ENCODE peak calls at places on chromosomes 3 and 15, in ten cellular contexts. C, K, X, A, J, R, P, Z, N and L are unnamed samples.

GRCh38 chr3:48407542-48408099 is 22.3 kb downstream of the PLXNB1 start:
- DNase-seq in C (no peak), K (no peak), X (peak; percentile 13), A (no peak), J (no peak), R (no peak), P (no peak), Z (no peak), N (no peak), L (no peak)

GRCh38 chr15:60000113-60000823 is 3.8 kb upstream of the FOXB1 start:
- DNase-seq in C (no peak), K (no peak), X (no peak), A (no peak), J (no peak), R (no peak), P (peak; percentile 61), Z (no peak), N (no peak), L (no peak)

GRCh38 chr15:44808557-44808956 is 72.2 kb downstream of the TRIM69 start:
- DNase-seq in C (no peak), K (no peak), X (no peak), A (no peak), J (no peak), R (no peak), P (no peak), Z (no peak), N (no peak), L (no peak)

GRCh38 chr3:72033709-72034428 is 248.9 kb upstream of the PROK2 start:
- DNase-seq in C (no peak), K (no peak), X (no peak), A (no peak), J (no peak), R (no peak), P (no peak), Z (no peak), N (no peak), L (no peak)

GRCh38 chr15:43105077-43105769 is 615 bp downstream of the UBR1 start:
- DNase-seq in C (peak; percentile 26), K (no peak), X (no peak), A (no peak), J (peak; percentile 44), R (peak; percentile 12), P (no peak), Z (no peak), N (no peak), L (peak; percentile 40)

GRCh38 chr15:65558336-65558735 is 28.1 kb downstream of the HACD3 start:
- DNase-seq in C (no peak), K (peak; percentile 75), X (no peak), A (no peak), J (no peak), R (no peak), P (no peak), Z (no peak), N (no peak), L (no peak)

GRCh38 chr15:51191766-51192165 is 97.1 kb upstream of the TNFAIP8L3 start:
- DNase-seq in C (no peak), K (no peak), X (no peak), A (no peak), J (no peak), R (no peak), P (no peak), Z (no peak), N (no peak), L (peak; percentile 29)

GRCh38 chr3:142602630-142603339 is 6.6 kb downstream of the PLS1 start:
- DNase-seq in C (no peak), K (no peak), X (no peak), A (no peak), J (no peak), R (no peak), P (no peak), Z (no peak), N (no peak), L (no peak)

GRCh38 chr3:39927479-39927878 is 118.1 kb downstream of the MYRIP start:
- DNase-seq in C (no peak), K (no peak), X (no peak), A (no peak), J (no peak), R (no peak), P (no peak), Z (no peak), N (no peak), L (no peak)

GRCh38 chr3:99776516-99777209 is 41.0 kb upstream of the CMSS1 start:
- DNase-seq in C (no peak), K (peak; percentile 74), X (no peak), A (peak; percentile 45), J (no peak), R (no peak), P (no peak), Z (no peak), N (no peak), L (no peak)

GRCh38 chr3:192833177-192833890 is 84.3 kb downstream of the MB21D2 start:
- DNase-seq in C (no peak), K (peak; percentile 87), X (no peak), A (peak; percentile 85), J (no peak), R (peak; percentile 14), P (no peak), Z (no peak), N (no peak), L (peak; percentile 20)

GRCh38 chr3:16801223-16801622 is 83.5 kb upstream of the PLCL2 start:
- DNase-seq in C (peak; percentile 55), K (no peak), X (no peak), A (no peak), J (no peak), R (no peak), P (no peak), Z (no peak), N (no peak), L (no peak)

GRCh38 chr15:42128476-42128875 is 28.0 kb downstream of the PLA2G4F start:
- DNase-seq in C (no peak), K (no peak), X (no peak), A (no peak), J (no peak), R (no peak), P (no peak), Z (no peak), N (no peak), L (no peak)

GRCh38 chr15:66911131-66911700 is 154.2 kb upstream of the SMAD3 start:
- DNase-seq in C (no peak), K (no peak), X (no peak), A (no peak), J (no peak), R (no peak), P (peak; percentile 21), Z (no peak), N (no peak), L (no peak)

GRCh38 chr15:66906660-66907059 is 158.7 kb upstream of the SMAD3 start:
- DNase-seq in C (no peak), K (no peak), X (no peak), A (no peak), J (no peak), R (no peak), P (peak; percentile 8), Z (no peak), N (no peak), L (no peak)

GRCh38 chr15:66909381-66909890 is 156.0 kb upstream of the SMAD3 start:
- DNase-seq in C (no peak), K (no peak), X (no peak), A (no peak), J (no peak), R (no peak), P (peak; percentile 12), Z (no peak), N (no peak), L (no peak)

GRCh38 chr15:66907826-66908502 is 157.4 kb upstream of the SMAD3 start:
- DNase-seq in C (peak; percentile 98), K (no peak), X (peak; percentile 73), A (no peak), J (no peak), R (no peak), P (peak; percentile 21), Z (no peak), N (no peak), L (no peak)

GRCh38 chr15:66908503-66909095 is 156.8 kb upstream of the SMAD3 start:
- DNase-seq in C (no peak), K (no peak), X (no peak), A (no peak), J (no peak), R (no peak), P (no peak), Z (no peak), N (no peak), L (no peak)
- TF ChIP-seq CTCF in C (no peak), K (no peak), X (no peak), A (no peak), J (peak; percentile 6), R (no peak), P (no peak), Z (no peak), N (no peak), L (no peak)

GRCh38 chr15:28942046-28942445 is 56.3 kb downstream of the APBA2 start:
- DNase-seq in C (no peak), K (no peak), X (peak; percentile 15), A (no peak), J (no peak), R (no peak), P (peak; percentile 11), Z (no peak), N (peak; percentile 40), L (no peak)
- H3K27ac ChIP-seq in C (no peak overlapping the region), K (no peak overlapping the region), X (no peak overlapping the region), A (no peak overlapping the region), J (no peak overlapping the region), R (no peak overlapping the region), P (no peak overlapping the region), Z (no peak overlapping the region), N (no peak overlapping the region), L (no peak overlapping the region)

GRCh38 chr3:28922376-28922775 is 358.5 kb upstream of the RBMS3 start:
- DNase-seq in C (no peak), K (no peak), X (no peak), A (no peak), J (no peak), R (no peak), P (no peak), Z (no peak), N (no peak), L (no peak)
- TF ChIP-seq CTCF in C (no peak), K (no peak), X (no peak), A (no peak), J (no peak), R (no peak), P (no peak), Z (no peak), N (no peak), L (no peak)

GRCh38 chr3:23576379-23576959 is 229.3 kb upstream of the UBE2E1 start:
- DNase-seq in C (no peak), K (no peak), X (no peak), A (no peak), J (no peak), R (peak; percentile 51), P (no peak), Z (no peak), N (no peak), L (no peak)
- H3K27ac ChIP-seq in C (no peak overlapping the region), K (no peak overlapping the region), X (no peak overlapping the region), A (no peak overlapping the region), J (no peak overlapping the region), R (peak overlapping the region; percentile 66), P (no peak overlapping the region), Z (no peak overlapping the region), N (no peak overlapping the region), L (no peak overlapping the region)